ENCODE peak calls at places on chromosomes 4 and X, in ten cellular contexts. J, R, D, O, H, Y, B, A, M and C are unnamed samples.

GRCh38 chrX:139058831-139059495 is 347.4 kb upstream of the FGF13 start:
- DNase-seq in J (no peak), R (peak; percentile 21), D (no peak), O (no peak), H (no peak), Y (no peak), B (no peak), A (no peak), M (no peak), C (no peak)

GRCh38 chr4:148780426-148781005 is 338.3 kb upstream of the NR3C2 start:
- DNase-seq in J (no peak), R (no peak), D (no peak), O (no peak), H (no peak), Y (no peak), B (peak; percentile 17), A (no peak), M (no peak), C (no peak)

GRCh38 chr4:22474636-22475310 is 41.1 kb downstream of the ADGRA3 start:
- DNase-seq in J (no peak), R (peak; percentile 48), D (no peak), O (no peak), H (no peak), Y (no peak), B (no peak), A (no peak), M (no peak), C (no peak)

GRCh38 chrX:9591496-9591895 is 126.6 kb downstream of the TBL1X start:
- DNase-seq in J (no peak), R (no peak), D (no peak), O (no peak), H (no peak), Y (no peak), B (no peak), A (no peak), M (no peak), C (no peak)

GRCh38 chr4:56727150-56727549 is 46.1 kb upstream of the HOPX start:
- DNase-seq in J (no peak), R (peak; percentile 8), D (no peak), O (no peak), H (no peak), Y (no peak), B (no peak), A (no peak), M (no peak), C (no peak)

GRCh38 chr4:186844059-186844681 is 120.5 kb upstream of the FAT1 start:
- DNase-seq in J (no peak), R (no peak), D (no peak), O (peak; percentile 32), H (no peak), Y (no peak), B (peak; percentile 70), A (no peak), M (no peak), C (no peak)

GRCh38 chrX:120450163-120450562 is 18.9 kb downstream of the LAMP2 start:
- DNase-seq in J (no peak), R (peak; percentile 32), D (no peak), O (no peak), H (no peak), Y (no peak), B (no peak), A (no peak), M (no peak), C (no peak)

GRCh38 chrX:54452920-54453319 is 12.7 kb downstream of the TSR2 start:
- DNase-seq in J (no peak), R (peak; percentile 39), D (no peak), O (no peak), H (peak; percentile 81), Y (no peak), B (peak; percentile 18), A (no peak), M (no peak), C (no peak)

GRCh38 chr4:77798385-77798784 is 20.8 kb downstream of the CNOT6L start:
- DNase-seq in J (no peak), R (no peak), D (no peak), O (no peak), H (no peak), Y (no peak), B (no peak), A (no peak), M (no peak), C (no peak)

GRCh38 chrX:13254076-13254785 is 65.6 kb downstream of the ATXN3L start:
- DNase-seq in J (no peak), R (peak; percentile 53), D (peak; percentile 55), O (no peak), H (no peak), Y (no peak), B (no peak), A (no peak), M (no peak), C (no peak)

GRCh38 chr4:80365928-80366327 is 30.4 kb downstream of the CFAP299 start:
- DNase-seq in J (peak; percentile 35), R (peak; percentile 80), D (peak; percentile 52), O (peak; percentile 58), H (peak; percentile 84), Y (peak; percentile 85), B (peak; percentile 84), A (peak; percentile 37), M (peak; percentile 59), C (peak; percentile 42)

GRCh38 chr4:52234539-52235174 is 183.6 kb downstream of the SPATA18 start:
- DNase-seq in J (no peak), R (peak; percentile 64), D (no peak), O (no peak), H (no peak), Y (peak; percentile 28), B (peak; percentile 56), A (no peak), M (no peak), C (no peak)

GRCh38 chr4:53455766-53456165 is 78.3 kb downstream of the FIP1L1 start:
- DNase-seq in J (no peak), R (peak; percentile 84), D (no peak), O (no peak), H (no peak), Y (no peak), B (no peak), A (no peak), M (no peak), C (no peak)

GRCh38 chr4:153296424-153296823 is 48.1 kb upstream of the MND1 start:
- DNase-seq in J (no peak), R (peak; percentile 1), D (no peak), O (peak; percentile 34), H (no peak), Y (no peak), B (peak; percentile 87), A (no peak), M (no peak), C (no peak)

GRCh38 chrX:1159515-1159914 is 52.9 kb downstream of the CRLF2 start:
- DNase-seq in J (no peak), R (no peak), D (no peak), O (no peak), H (no peak), Y (no peak), B (no peak), A (no peak), M (no peak), C (no peak)

GRCh38 chrX:130778773-130779172 is 124.2 kb downstream of the ENOX2 start:
- DNase-seq in J (no peak), R (no peak), D (no peak), O (no peak), H (no peak), Y (no peak), B (peak; percentile 13), A (no peak), M (no peak), C (no peak)

GRCh38 chr4:95215991-95216605 is 332.7 kb downstream of the UNC5C start:
- DNase-seq in J (no peak), R (no peak), D (no peak), O (no peak), H (no peak), Y (no peak), B (no peak), A (no peak), M (no peak), C (no peak)

GRCh38 chrX:151896734-151897474 is 15.8 kb upstream of the MAGEA4 start:
- DNase-seq in J (no peak), R (no peak), D (no peak), O (no peak), H (no peak), Y (no peak), B (peak; percentile 38), A (no peak), M (no peak), C (no peak)

GRCh38 chr4:107854326-107855030 is 29.7 kb downstream of the SGMS2 start:
- DNase-seq in J (no peak), R (no peak), D (no peak), O (no peak), H (no peak), Y (no peak), B (peak; percentile 45), A (no peak), M (no peak), C (no peak)

GRCh38 chr4:120616041-120616440 is 306.5 kb downstream of the PRDM5 start:
- DNase-seq in J (no peak), R (peak; percentile 3), D (no peak), O (no peak), H (no peak), Y (no peak), B (no peak), A (no peak), M (no peak), C (no peak)

GRCh38 chrX:18668059-18668458 is 3.8 kb downstream of the RS1 start:
- DNase-seq in J (no peak), R (no peak), D (no peak), O (no peak), H (no peak), Y (peak; percentile 4), B (no peak), A (no peak), M (no peak), C (no peak)

GRCh38 chr4:185589067-185589844 is 53.9 kb upstream of the PDLIM3 start:
- DNase-seq in J (no peak), R (no peak), D (no peak), O (no peak), H (no peak), Y (no peak), B (no peak), A (no peak), M (no peak), C (no peak)

GRCh38 chr4:68655764-68656444 is 14.5 kb downstream of the UGT2B15 start:
- DNase-seq in J (no peak), R (peak; percentile 80), D (no peak), O (peak; percentile 38), H (no peak), Y (no peak), B (no peak), A (no peak), M (no peak), C (no peak)

GRCh38 chrX:87896057-87896456 is 378.5 kb downstream of the KLHL4 start:
- DNase-seq in J (no peak), R (no peak), D (no peak), O (no peak), H (no peak), Y (no peak), B (no peak), A (no peak), M (no peak), C (no peak)

GRCh38 chrX:149762696-149763614 is 10.9 kb upstream of the HSFX1 start:
- DNase-seq in J (no peak), R (no peak), D (no peak), O (peak; percentile 10), H (peak; percentile 11), Y (no peak), B (no peak), A (no peak), M (no peak), C (no peak)

GRCh38 chr4:72613959-72614358 is 44.9 kb upstream of the ADAMTS3 start:
- DNase-seq in J (no peak), R (no peak), D (no peak), O (no peak), H (no peak), Y (no peak), B (no peak), A (no peak), M (no peak), C (no peak)

GRCh38 chr4:36392049-36392448 is 110.6 kb downstream of the DTHD1 start:
- DNase-seq in J (no peak), R (no peak), D (no peak), O (no peak), H (no peak), Y (no peak), B (no peak), A (no peak), M (no peak), C (no peak)

GRCh38 chr4:167986044-167986443 is 106.3 kb upstream of the ANXA10 start:
- DNase-seq in J (no peak), R (no peak), D (no peak), O (no peak), H (no peak), Y (no peak), B (no peak), A (no peak), M (no peak), C (no peak)